ENCODE peak calls at places on chromosomes 6 and 20, in five cellular contexts. R is PC-3, E is breast epithelium, L is neural progenitor cell, B is pancreas. T is an unnamed sample.

GRCh38 chr6:26556263-26557070 is 18.3 kb downstream of the HMGN4 start:
- DNase-seq in R (peak; percentile 93), E (no peak), L (peak; percentile 75), B (no peak), T (peak; percentile 95)

GRCh38 chr6:105109955-105110650 is 69.7 kb downstream of the POPDC3 start:
- DNase-seq in R (no peak), E (no peak), L (no peak), B (no peak), T (no peak)

GRCh38 chr6:38831865-38832264 is 116.8 kb downstream of the DNAH8 start:
- DNase-seq in R (no peak), E (no peak), L (no peak), B (no peak), T (no peak)

GRCh38 chr6:157646012-157646411 is 177.0 kb upstream of the SNX9 start:
- DNase-seq in R (no peak), E (no peak), L (no peak), B (no peak), T (no peak)

GRCh38 chr6:79157961-79158644 is 76.4 kb downstream of the HMGN3 start:
- DNase-seq in R (no peak), E (no peak), L (no peak), B (no peak), T (no peak)

GRCh38 chr20:19466204-19466928 is 253.9 kb downstream of the SLC24A3 start:
- DNase-seq in R (no peak), E (no peak), L (no peak), B (no peak), T (no peak)

GRCh38 chr20:15919118-15919517 is 654.1 kb downstream of the KIF16B start:
- DNase-seq in R (no peak), E (no peak), L (no peak), B (no peak), T (no peak)

GRCh38 chr20:45408646-45409213 is 641 bp downstream of the DBNDD2 start:
- DNase-seq in R (no peak), E (no peak), L (no peak), B (no peak), T (no peak)

GRCh38 chr6:53263915-53264314 is 84.8 kb downstream of the ELOVL5 start:
- DNase-seq in R (no peak), E (no peak), L (no peak), B (no peak), T (no peak)

GRCh38 chr6:41786451-41787218 is 859 bp upstream of the TOMM6 start:
- DNase-seq in R (peak; percentile 85), E (peak; percentile 75), L (peak; percentile 95), B (peak; percentile 82), T (peak; percentile 89)

GRCh38 chr6:168643401-168643800 is 202.4 kb downstream of the SMOC2 start:
- DNase-seq in R (no peak), E (no peak), L (no peak), B (no peak), T (no peak)

GRCh38 chr6:46377209-46377608 is 114.0 kb downstream of the RCAN2 start:
- DNase-seq in R (no peak), E (no peak), L (no peak), B (no peak), T (no peak)

GRCh38 chr6:126632271-126632670 is 292.4 kb downstream of the CENPW start:
- DNase-seq in R (no peak), E (no peak), L (no peak), B (no peak), T (no peak)

GRCh38 chr20:50611128-50611810 is 80.1 kb downstream of the RIPOR3 start:
- DNase-seq in R (no peak), E (no peak), L (no peak), B (no peak), T (no peak)

GRCh38 chr20:21099653-21100589 is 6.2 kb downstream of the LINC00237 start:
- DNase-seq in R (no peak), E (no peak), L (peak; percentile 69), B (peak; percentile 21), T (peak; percentile 60)

GRCh38 chr6:3518356-3518841 is 61.5 kb upstream of the SLC22A23 start:
- DNase-seq in R (peak; percentile 90), E (peak; percentile 78), L (no peak), B (no peak), T (no peak)

GRCh38 chr6:143543435-143543834 is 31.9 kb upstream of the FUCA2 start:
- DNase-seq in R (no peak), E (no peak), L (no peak), B (no peak), T (no peak)

DNA sequence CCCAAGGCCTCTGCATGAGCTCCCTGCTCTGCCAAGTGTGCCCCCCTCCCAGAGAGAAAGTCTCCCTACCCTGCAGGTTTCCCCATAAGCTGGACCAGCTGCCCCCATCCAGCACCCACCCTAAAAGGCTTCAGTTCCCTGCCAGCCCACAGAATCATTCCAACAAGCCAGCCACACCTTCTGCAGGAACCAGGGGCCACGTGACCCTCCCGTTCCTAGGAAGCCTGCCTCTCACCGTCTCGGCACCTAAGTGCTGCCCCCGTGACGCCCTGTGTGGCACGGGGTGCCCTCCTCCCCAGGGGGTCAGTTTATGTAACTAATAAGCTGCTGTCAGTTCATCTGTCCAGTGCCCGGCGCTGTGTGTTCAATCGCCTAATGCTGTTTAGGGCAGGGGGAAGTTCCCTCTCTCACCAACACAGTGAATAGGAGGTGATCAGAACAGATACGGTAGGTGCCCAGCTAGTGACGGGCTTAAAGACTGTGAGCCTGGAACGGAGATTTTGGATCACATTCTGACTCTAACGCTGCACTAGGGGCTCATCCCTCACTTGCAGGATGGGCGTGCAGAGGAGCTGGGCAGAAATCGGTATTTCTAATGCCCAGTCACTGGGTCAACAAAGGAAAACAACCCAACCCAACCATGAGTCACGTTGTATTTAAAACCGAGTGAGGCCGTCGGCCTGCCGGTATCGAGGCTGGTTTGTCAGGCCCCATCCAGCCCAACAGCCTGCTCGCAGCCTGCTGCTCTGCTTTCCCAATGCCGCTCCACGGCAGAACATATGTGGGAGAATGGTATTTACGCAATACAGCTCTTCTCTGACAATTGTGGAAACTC is 56.0 kb downstream of the RAMACL start:
- DNase-seq in R (peak; percentile 91), E (no peak), L (no peak), B (no peak), T (no peak)
- H3K36me3 ChIP-seq in R (no peaks in the 10 kb centered on the region), E (no peaks in the 10 kb centered on the region), L (no peaks in the 10 kb centered on the region), B (no peaks in the 10 kb centered on the region), T (no peaks in the 10 kb centered on the region)

DNA sequence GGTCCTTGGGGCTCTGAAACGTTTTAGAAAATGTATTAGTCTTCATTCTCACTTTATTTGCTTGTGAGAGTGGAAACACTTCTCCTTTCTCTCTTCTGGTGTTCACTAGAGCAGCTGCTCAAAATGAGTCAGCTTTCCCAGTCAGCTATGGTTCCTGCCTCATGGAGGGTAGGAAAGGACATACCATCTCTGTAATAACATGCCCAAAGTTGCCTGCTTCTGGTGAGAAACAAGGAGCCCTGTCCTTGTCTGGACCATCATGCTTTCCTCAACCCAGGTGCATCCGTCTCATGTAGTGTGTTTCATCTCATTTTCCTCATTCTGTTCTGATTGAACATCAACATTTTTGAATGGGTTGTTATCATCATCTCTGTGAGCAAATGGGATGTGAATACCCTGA is 17.1 kb upstream of the TINAG start:
- DNase-seq in R (peak; percentile 66), E (no peak), L (no peak), B (no peak), T (peak; percentile 78)
- H3K27ac ChIP-seq in R (peak overlapping the region; percentile 85), E (no peak overlapping the region), L (no peak overlapping the region), B (no peak overlapping the region), T (no peak overlapping the region)

DNA sequence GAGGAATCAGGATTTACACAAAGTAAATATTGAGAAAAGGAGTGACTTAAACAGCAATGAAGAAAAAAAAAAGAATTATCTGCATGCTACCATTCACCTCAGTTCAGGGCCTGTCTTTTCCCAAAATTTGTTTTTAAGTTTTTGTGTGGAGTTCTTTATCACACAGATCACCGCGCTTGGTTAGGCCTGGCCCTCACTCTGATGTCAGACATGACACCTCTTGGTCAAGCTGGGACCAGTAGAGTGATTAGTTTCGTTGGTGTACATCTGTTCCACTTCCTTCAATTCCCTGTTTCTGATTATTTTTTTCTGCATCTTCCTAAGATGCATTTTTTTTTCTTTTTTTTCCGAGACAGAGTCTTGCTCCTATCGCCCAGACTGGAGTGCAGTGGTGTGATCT is 34.9 kb upstream of the HIVEP1 start:
- DNase-seq in R (no peak), E (no peak), L (no peak), B (no peak), T (no peak)
- H3K4me3 ChIP-seq in R (no peak overlapping the region), E (no peak overlapping the region), L (no peak overlapping the region), B (no peak overlapping the region), T (no peak overlapping the region)

DNA sequence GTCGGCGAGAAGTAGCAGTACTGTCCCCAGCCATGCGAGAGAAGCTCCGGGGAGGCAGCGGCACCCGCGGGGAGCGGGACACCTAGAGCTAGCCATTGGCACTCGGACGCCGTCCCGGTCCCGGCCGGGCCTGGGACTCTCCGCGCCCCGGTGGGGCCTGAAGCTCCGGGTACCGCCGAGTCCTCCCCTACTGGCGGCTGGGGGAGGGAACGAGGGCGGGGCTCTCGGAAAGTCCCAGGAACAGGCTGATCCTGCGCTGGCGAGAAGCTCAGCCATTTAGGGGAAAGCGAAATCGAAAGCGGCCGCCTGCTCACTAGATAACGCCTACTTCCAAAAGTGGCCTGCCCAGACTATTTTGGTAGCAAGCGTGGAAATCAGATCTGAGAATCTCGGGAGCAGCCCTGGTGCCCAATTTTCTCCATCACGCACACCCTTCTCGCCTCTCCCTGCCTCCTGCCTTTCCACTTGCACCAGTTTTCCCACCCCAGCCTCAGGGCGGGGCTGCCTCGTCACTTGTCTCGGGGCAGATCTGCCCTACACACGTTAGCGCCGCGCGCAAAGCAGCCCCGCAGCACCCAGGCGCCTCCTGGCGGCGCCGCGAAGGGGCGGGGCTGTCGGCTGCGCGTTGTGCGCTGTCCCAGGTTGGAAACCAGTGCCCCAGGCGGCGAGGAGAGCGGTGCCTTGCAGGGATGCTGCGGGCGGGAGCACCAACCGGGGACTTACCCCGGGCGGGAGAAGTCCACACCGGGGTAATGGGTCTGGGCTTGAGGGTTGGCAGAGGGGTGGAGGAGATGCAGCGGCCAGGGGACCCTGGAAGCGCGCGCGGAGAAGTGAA is at the start of the genes PSMB9 and TAP1:
- DNase-seq in R (peak; percentile 95), E (peak; percentile 92), L (peak; percentile 96), B (peak; percentile 92), T (peak; percentile 96)
- H3K36me3 ChIP-seq in R (no peaks in the 10 kb centered on the region), E (no peaks in the 10 kb centered on the region), L (no peaks in the 10 kb centered on the region), B (no peaks in the 10 kb centered on the region), T (no peaks in the 10 kb centered on the region)

DNA sequence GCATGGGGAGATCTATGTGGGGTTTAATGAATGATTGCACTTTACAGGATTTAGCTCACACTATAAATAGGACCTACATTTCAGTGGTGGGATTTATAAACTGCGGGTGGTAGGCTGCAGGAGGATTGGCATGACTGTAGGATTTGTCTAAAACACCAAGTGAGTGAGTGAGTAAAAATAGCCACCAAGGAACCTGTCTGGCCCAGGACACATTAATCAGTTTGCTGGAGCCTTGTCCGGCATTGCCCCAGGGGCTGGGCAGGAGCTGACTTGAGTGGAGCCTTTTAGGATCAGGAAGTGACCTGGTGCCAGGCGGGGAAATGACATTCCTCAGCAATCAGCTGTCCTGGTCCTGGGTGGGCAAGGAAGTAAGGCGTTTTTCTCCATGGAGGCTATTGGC is 278.7 kb upstream of the PRND start:
- DNase-seq in R (peak; percentile 31), E (peak; percentile 40), L (no peak), B (no peak), T (no peak)
- H3K27ac ChIP-seq in R (no peak overlapping the region), E (no peak overlapping the region), L (no peak overlapping the region), B (no peak overlapping the region), T (no peak overlapping the region)